ENCODE peak calls at places on chromosomes 6 and 20, in six cellular contexts. L, D, Y, I, N and H are unnamed samples.

GRCh38 chr6:149942461-149942829 is 631 bp downstream of the ULBP2 start:
- DNase-seq in Y (no peak), I (peak; percentile 62), L (no peak), D (no peak), N (no peak), H (no peak)

GRCh38 chr6:169800668-169801395 is 49.4 kb downstream of the ERMARD start:
- DNase-seq in L (peak; percentile 12), D (peak; percentile 40), I (peak; percentile 58), Y (peak; percentile 69), N (peak; percentile 82), H (peak; percentile 26)

GRCh38 chr6:38273325-38273724 is 366.4 kb downstream of the BTBD9 start:
- DNase-seq in Y (no peak), D (no peak), L (no peak), N (peak; percentile 71), I (no peak), H (no peak)

GRCh38 chr6:107120404-107120803 is 5.1 kb upstream of the BEND3 start:
- DNase-seq in N (no peak), L (no peak), I (no peak), D (no peak), Y (no peak), H (no peak)

GRCh38 chr20:43669332-43669731 is 2.4 kb downstream of the MYBL2 start:
- DNase-seq in L (no peak), Y (no peak), N (peak; percentile 62), I (no peak), D (peak; percentile 77), H (no peak)

GRCh38 chr6:24547243-24547642 is 52.5 kb downstream of the ALDH5A1 start:
- DNase-seq in L (peak; percentile 6), Y (no peak), I (no peak), D (no peak), N (no peak), H (no peak)

GRCh38 chr6:150169609-150170008 is 26.8 kb downstream of the PPP1R14C start:
- DNase-seq in N (peak; percentile 81), D (peak; percentile 57), L (no peak), I (no peak), Y (no peak), H (no peak)

GRCh38 chr20:47018381-47018780 is 123.7 kb downstream of the EYA2 start:
- DNase-seq in Y (peak; percentile 54), L (no peak), D (no peak), N (no peak), I (no peak), H (no peak)

GRCh38 chr20:44642203-44643153 is 9.0 kb downstream of the ADA start:
- DNase-seq in L (no peak), I (peak; percentile 75), N (peak; percentile 82), D (peak; percentile 60), Y (no peak), H (peak; percentile 77)

GRCh38 chr6:162379762-162380409 is 347.7 kb downstream of the PRKN start:
- DNase-seq in N (no peak), D (no peak), L (no peak), I (no peak), Y (no peak), H (no peak)

GRCh38 chr20:40753472-40753871 is 64.4 kb upstream of the MAFB start:
- DNase-seq in L (peak; percentile 32), D (no peak), Y (no peak), N (no peak), I (no peak), H (no peak)

GRCh38 chr6:14547284-14548001 is 429.9 kb downstream of the CD83 start:
- DNase-seq in D (no peak), L (no peak), I (no peak), Y (no peak), N (no peak), H (no peak)

GRCh38 chr6:125370343-125370742 is 68.6 kb upstream of the HDDC2 start:
- DNase-seq in L (no peak), D (no peak), Y (no peak), I (no peak), N (no peak), H (no peak)

GRCh38 chr20:60334936-60335335 is 376.7 kb downstream of the CDH26 start:
- DNase-seq in N (no peak), Y (no peak), D (no peak), L (no peak), I (no peak), H (no peak)

GRCh38 chr6:20610636-20611200 is 76.5 kb downstream of the CDKAL1 start:
- DNase-seq in D (no peak), L (no peak), I (no peak), Y (no peak), N (peak; percentile 28), H (peak; percentile 21)

GRCh38 chr6:116115781-116116180 is 10.2 kb downstream of the COL10A1 start:
- DNase-seq in L (no peak), I (no peak), Y (no peak), D (no peak), N (no peak), H (no peak)

GRCh38 chr6:14270925-14271791 is 153.6 kb downstream of the CD83 start:
- DNase-seq in N (peak; percentile 74), D (peak; percentile 98), L (peak; percentile 46), Y (no peak), I (no peak), H (no peak)

GRCh38 chr20:19758888-19759331 is 852 bp downstream of the RIN2 start:
- DNase-seq in Y (peak; percentile 92), N (no peak), L (no peak), I (peak; percentile 88), D (peak; percentile 66), H (no peak)

GRCh38 chr6:80454197-80454596 is 347.7 kb downstream of the BCKDHB start:
- DNase-seq in I (no peak), L (peak; percentile 32), D (peak; percentile 91), N (peak; percentile 92), Y (no peak), H (peak; percentile 76)

GRCh38 chr6:94065707-94066337 is 646.5 kb upstream of the EPHA7 start:
- DNase-seq in N (no peak), Y (no peak), D (no peak), I (no peak), L (no peak), H (no peak)

GRCh38 chr6:102619585-102619984 is 1226.1 kb downstream of the GRIK2 start:
- DNase-seq in L (no peak), D (no peak), Y (no peak), I (no peak), N (peak; percentile 1), H (no peak)

DNA sequence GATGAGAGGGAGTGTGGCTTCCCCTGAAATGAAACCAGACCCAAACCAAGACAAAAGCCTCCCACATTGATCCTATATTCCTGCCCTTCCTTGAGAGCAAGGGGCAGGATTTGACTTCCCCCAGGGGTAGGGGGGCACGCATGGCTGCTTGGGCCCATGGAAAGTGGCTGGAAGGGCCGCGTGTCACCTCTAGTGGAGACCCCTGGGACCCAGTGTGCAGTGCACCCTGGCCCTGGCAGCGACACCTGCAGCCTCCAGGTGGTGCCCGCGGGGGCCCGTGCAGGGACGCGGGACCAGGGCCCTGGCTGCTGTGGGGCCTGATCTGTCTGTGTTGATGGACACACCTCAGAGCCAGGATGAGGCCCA is 18.0 kb upstream of the SLCO4A1 start:
- DNase-seq in N (no peak), D (no peak), Y (peak; percentile 84), L (no peak), I (no peak), H (no peak)
- TF ChIP-seq CTCF in N (no peak), D (peak; percentile 58), Y (no peak), L (peak; percentile 30), I (no peak), H (no peak)

GRCh38 chr6:137363805-137364138 is 130.4 kb downstream of the OLIG3 start:
- DNase-seq in N (no peak), L (no peak), Y (no peak), I (no peak), D (peak; percentile 34), H (no peak)
- H3K4me3 ChIP-seq in N (no peak overlapping the region), L (no peak overlapping the region), Y (no peak overlapping the region), I (no peak overlapping the region), D (no peak overlapping the region), H (no peak overlapping the region)

DNA sequence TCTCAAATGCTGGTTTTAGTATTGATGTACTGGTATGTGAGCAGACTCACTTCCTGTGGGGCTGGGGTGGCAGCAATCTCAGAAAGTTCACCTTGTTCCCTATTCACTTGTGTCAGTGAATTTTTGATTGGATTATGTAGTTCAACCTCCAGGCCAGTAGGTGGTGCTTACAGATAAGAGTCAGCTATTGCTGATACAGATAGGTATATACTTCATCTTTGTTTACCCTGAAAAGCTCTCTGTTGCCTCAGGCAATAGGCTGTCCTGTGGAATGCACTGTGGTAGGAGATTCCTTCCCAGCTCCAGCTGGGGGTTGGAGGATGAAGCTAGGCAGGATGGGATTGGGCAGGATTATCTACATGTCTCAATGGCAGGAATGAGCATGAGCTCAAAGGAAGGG is 851.2 kb upstream of the EYS start:
- DNase-seq in L (no peak), N (no peak), I (no peak), Y (no peak), D (no peak), H (no peak)
- TF ChIP-seq CTCF in L (no peak), N (no peak), I (no peak), Y (no peak), D (peak; percentile 54), H (no peak)

GRCh38 chr6:84773431-84774173 is 9.2 kb upstream of the TBX18 start:
- DNase-seq in D (no peak), I (peak; percentile 77), Y (peak; percentile 83), N (no peak), L (no peak), H (no peak)
- H3K4me3 ChIP-seq in D (no peak overlapping the region), I (peak overlapping the region; percentile 61), Y (no peak overlapping the region), N (no peak overlapping the region), L (no peak overlapping the region), H (peak overlapping the region; percentile 37)

DNA sequence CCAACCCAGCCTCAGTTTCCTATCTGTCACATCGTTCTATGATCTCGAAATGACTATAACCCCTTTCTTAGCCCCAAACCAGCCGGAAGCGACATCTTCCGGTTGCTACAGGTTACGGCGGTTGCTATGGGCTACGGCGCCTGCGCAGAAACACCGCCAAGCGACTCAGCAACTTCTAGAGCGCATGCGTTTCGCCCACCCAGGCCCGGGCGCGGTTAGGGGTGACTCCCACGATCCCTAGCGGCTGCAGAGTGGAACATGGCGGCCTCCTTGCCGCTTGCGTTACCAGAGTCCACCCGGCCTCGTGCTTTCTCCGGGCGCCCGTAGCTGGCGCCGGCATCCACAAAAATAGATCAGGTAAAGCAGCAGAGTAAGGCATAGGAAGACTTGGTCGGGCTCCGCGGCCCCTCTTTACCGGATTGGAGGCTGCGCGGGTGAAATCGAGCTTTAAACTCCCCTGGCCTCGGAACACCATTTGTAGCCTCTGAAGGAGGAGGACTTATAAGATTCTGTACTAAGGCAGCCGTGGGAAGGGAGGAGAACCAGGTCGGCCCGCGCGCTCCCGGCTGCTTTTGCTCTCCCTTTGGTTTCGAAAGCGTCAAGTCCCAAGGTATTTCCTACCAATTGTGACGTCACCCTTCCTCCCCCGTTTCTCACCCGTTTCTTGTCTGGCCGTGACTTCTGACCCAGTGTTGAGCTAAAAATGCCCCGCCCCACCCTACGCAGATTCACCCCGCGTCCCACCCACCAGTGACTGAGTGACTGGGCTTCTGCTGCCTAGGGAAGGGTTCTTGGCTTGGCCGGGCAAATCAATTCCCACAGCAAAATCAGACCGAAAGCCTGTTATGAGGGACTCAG is 3.5 kb downstream of the SDCBP2 start:
- DNase-seq in D (peak; percentile 88), I (peak; percentile 99), L (peak; percentile 84), Y (peak; percentile 98), N (peak; percentile 97), H (peak; percentile 86)
- TF ChIP-seq CTCF in D (no peak), I (peak; percentile 24), L (no peak), Y (peak; percentile 82), N (no peak), H (no peak)